ENCODE peak calls at places on chromosomes 3 and 15, in six cellular contexts. One of them, this sample, is unnamed. For H3K4me1, the result is how much of the 10 kb centered on the place peaks cover.

GRCh38 chr3:114584734-114585371 is 291.0 kb downstream of the TIGIT start:
- DNase-seq in heart left ventricle: peak
- DNase-seq in uterus: peak
- DNase-seq in body of pancreas: no peak
- DNase-seq in effector memory CD4-positive, alpha-beta T cell: no peak
- DNase-seq in adrenal gland: no peak
- DNase-seq in this sample: no peak

GRCh38 chr3:171393032-171393744 is 67.0 kb downstream of the TNIK start:
- DNase-seq in body of pancreas: peak
- DNase-seq in heart left ventricle: no peak
- DNase-seq in adrenal gland: no peak
- DNase-seq in effector memory CD4-positive, alpha-beta T cell: no peak
- DNase-seq in uterus: no peak
- DNase-seq in this sample: no peak

GRCh38 chr15:70479056-70479455 is 284.3 kb downstream of the UACA start:
- DNase-seq in body of pancreas: no peak
- DNase-seq in effector memory CD4-positive, alpha-beta T cell: no peak
- DNase-seq in heart left ventricle: no peak
- DNase-seq in uterus: no peak
- DNase-seq in adrenal gland: no peak
- DNase-seq in this sample: no peak

GRCh38 chr3:116154389-116154788 is 290.9 kb downstream of the LSAMP start:
- DNase-seq in body of pancreas: no peak
- DNase-seq in effector memory CD4-positive, alpha-beta T cell: no peak
- DNase-seq in uterus: no peak
- DNase-seq in heart left ventricle: no peak
- DNase-seq in adrenal gland: no peak
- DNase-seq in this sample: no peak

GRCh38 chr3:16841906-16842709 is 42.6 kb upstream of the PLCL2 start:
- DNase-seq in uterus: no peak
- DNase-seq in effector memory CD4-positive, alpha-beta T cell: peak
- DNase-seq in heart left ventricle: no peak
- DNase-seq in body of pancreas: peak
- DNase-seq in adrenal gland: peak
- DNase-seq in this sample: peak

GRCh38 chr15:36883705-36884355 is 216.5 kb downstream of the MEIS2 start:
- DNase-seq in adrenal gland: peak
- DNase-seq in uterus: peak
- DNase-seq in effector memory CD4-positive, alpha-beta T cell: no peak
- DNase-seq in body of pancreas: peak
- DNase-seq in heart left ventricle: peak
- DNase-seq in this sample: peak

GRCh38 chr3:15269091-15269989 is 63.0 kb downstream of the SH3BP5 start:
- DNase-seq in uterus: peak
- DNase-seq in heart left ventricle: peak
- DNase-seq in body of pancreas: peak
- DNase-seq in effector memory CD4-positive, alpha-beta T cell: peak
- DNase-seq in adrenal gland: peak
- DNase-seq in this sample: peak

GRCh38 chr3:31077021-31077601 is 182.7 kb upstream of the GADL1 start:
- DNase-seq in adrenal gland: peak
- DNase-seq in body of pancreas: no peak
- DNase-seq in effector memory CD4-positive, alpha-beta T cell: no peak
- DNase-seq in uterus: no peak
- DNase-seq in heart left ventricle: no peak
- DNase-seq in this sample: no peak

GRCh38 chr3:170270282-170270891 is 48.2 kb downstream of the PRKCI start:
- DNase-seq in adrenal gland: no peak
- DNase-seq in effector memory CD4-positive, alpha-beta T cell: no peak
- DNase-seq in heart left ventricle: no peak
- DNase-seq in uterus: no peak
- DNase-seq in body of pancreas: no peak
- DNase-seq in this sample: no peak

GRCh38 chr3:141083831-141084624 is 32.9 kb downstream of the SPSB4 start:
- DNase-seq in uterus: no peak
- DNase-seq in heart left ventricle: no peak
- DNase-seq in effector memory CD4-positive, alpha-beta T cell: no peak
- DNase-seq in adrenal gland: no peak
- DNase-seq in body of pancreas: no peak
- DNase-seq in this sample: no peak

GRCh38 chr15:61169904-61170695 is 59.0 kb downstream of the RORA start:
- DNase-seq in heart left ventricle: no peak
- DNase-seq in adrenal gland: no peak
- DNase-seq in body of pancreas: no peak
- DNase-seq in uterus: no peak
- DNase-seq in effector memory CD4-positive, alpha-beta T cell: no peak
- DNase-seq in this sample: no peak

GRCh38 chr3:43632269-43632733 is 10.5 kb upstream of the ANO10 start:
- DNase-seq in body of pancreas: no peak
- DNase-seq in heart left ventricle: no peak
- DNase-seq in uterus: no peak
- DNase-seq in adrenal gland: peak
- DNase-seq in effector memory CD4-positive, alpha-beta T cell: no peak
- DNase-seq in this sample: no peak

GRCh38 chr3:125067225-125067624 is 11.4 kb upstream of the HEG1 start:
- DNase-seq in effector memory CD4-positive, alpha-beta T cell: no peak
- DNase-seq in heart left ventricle: no peak
- DNase-seq in adrenal gland: no peak
- DNase-seq in body of pancreas: no peak
- DNase-seq in uterus: no peak
- DNase-seq in this sample: no peak

GRCh38 chr3:112640333-112640863 is 545 bp downstream of the CCDC80 start:
- DNase-seq in effector memory CD4-positive, alpha-beta T cell: no peak
- DNase-seq in heart left ventricle: no peak
- DNase-seq in uterus: peak
- DNase-seq in body of pancreas: no peak
- DNase-seq in adrenal gland: peak
- DNase-seq in this sample: no peak

GRCh38 chr3:71779674-71780377 is 5.1 kb downstream of the PROK2 start:
- DNase-seq in adrenal gland: no peak
- DNase-seq in body of pancreas: no peak
- DNase-seq in heart left ventricle: no peak
- DNase-seq in uterus: no peak
- DNase-seq in effector memory CD4-positive, alpha-beta T cell: no peak
- DNase-seq in this sample: no peak

GRCh38 chr3:71778353-71778752 is 6.6 kb downstream of the PROK2 start:
- DNase-seq in heart left ventricle: no peak
- DNase-seq in effector memory CD4-positive, alpha-beta T cell: no peak
- DNase-seq in body of pancreas: no peak
- DNase-seq in adrenal gland: no peak
- DNase-seq in uterus: no peak
- DNase-seq in this sample: no peak

GRCh38 chr3:71776543-71776942 is 8.4 kb downstream of the PROK2 start:
- DNase-seq in adrenal gland: no peak
- DNase-seq in heart left ventricle: no peak
- DNase-seq in body of pancreas: no peak
- DNase-seq in uterus: no peak
- DNase-seq in effector memory CD4-positive, alpha-beta T cell: no peak
- DNase-seq in this sample: no peak

GRCh38 chr3:71784201-71784913 is 591 bp downstream of the PROK2 start:
- DNase-seq in uterus: no peak
- DNase-seq in effector memory CD4-positive, alpha-beta T cell: no peak
- DNase-seq in adrenal gland: no peak
- DNase-seq in body of pancreas: no peak
- DNase-seq in heart left ventricle: no peak
- DNase-seq in this sample: no peak

DNA sequence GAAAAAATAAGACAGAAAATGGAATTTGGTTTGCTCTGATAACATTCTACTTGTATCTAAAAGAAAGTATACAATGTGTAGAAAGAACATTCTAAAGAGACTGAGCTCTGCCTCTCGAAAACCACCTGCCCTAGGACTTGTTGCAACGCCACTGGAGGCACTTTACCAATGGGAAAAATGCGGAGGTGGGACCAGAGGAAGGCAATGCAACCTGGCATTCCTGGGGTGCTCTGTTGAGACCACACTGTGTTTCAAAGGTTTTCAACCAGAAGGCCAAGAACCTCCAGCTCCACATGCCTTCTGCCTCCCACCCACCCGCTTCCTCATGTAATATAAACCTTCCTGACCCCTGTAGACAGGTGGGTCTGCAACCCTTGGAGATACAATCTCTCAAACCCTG is 4.5 kb downstream of the PROK2 start:
- DNase-seq in adrenal gland: no peak
- DNase-seq in effector memory CD4-positive, alpha-beta T cell: no peak
- DNase-seq in uterus: no peak
- DNase-seq in heart left ventricle: no peak
- DNase-seq in body of pancreas: no peak
- DNase-seq in this sample: no peak
- H3K4me1 ChIP-seq in adrenal gland: under half
- H3K4me1 ChIP-seq in effector memory CD4-positive, alpha-beta T cell: under half
- H3K4me1 ChIP-seq in uterus: under half
- H3K4me1 ChIP-seq in heart left ventricle: under half
- H3K4me1 ChIP-seq in body of pancreas: under half
- H3K4me1 ChIP-seq in this sample: under half

GRCh38 chr3:193827831-193828230 is 234.8 kb downstream of the OPA1 start:
- DNase-seq in body of pancreas: no peak
- DNase-seq in uterus: no peak
- DNase-seq in effector memory CD4-positive, alpha-beta T cell: no peak
- DNase-seq in adrenal gland: no peak
- DNase-seq in heart left ventricle: no peak
- DNase-seq in this sample: no peak
- H3K4me1 ChIP-seq in body of pancreas: under half
- H3K4me1 ChIP-seq in uterus: under half
- H3K4me1 ChIP-seq in effector memory CD4-positive, alpha-beta T cell: under half
- H3K4me1 ChIP-seq in adrenal gland: under half
- H3K4me1 ChIP-seq in heart left ventricle: under half
- H3K4me1 ChIP-seq in this sample: under half

GRCh38 chr3:13637311-13637891 is 88.5 kb downstream of the FBLN2 start:
- DNase-seq in effector memory CD4-positive, alpha-beta T cell: no peak
- DNase-seq in adrenal gland: no peak
- DNase-seq in uterus: no peak
- DNase-seq in heart left ventricle: no peak
- DNase-seq in body of pancreas: no peak
- DNase-seq in this sample: no peak

GRCh38 chr3:13636186-13636585 is 87.3 kb downstream of the FBLN2 start:
- DNase-seq in body of pancreas: no peak
- DNase-seq in adrenal gland: no peak
- DNase-seq in effector memory CD4-positive, alpha-beta T cell: no peak
- DNase-seq in heart left ventricle: no peak
- DNase-seq in uterus: no peak
- DNase-seq in this sample: no peak

GRCh38 chr3:13637953-13638352 is 89.0 kb downstream of the FBLN2 start:
- DNase-seq in body of pancreas: no peak
- DNase-seq in effector memory CD4-positive, alpha-beta T cell: no peak
- DNase-seq in heart left ventricle: no peak
- DNase-seq in adrenal gland: no peak
- DNase-seq in uterus: no peak
- DNase-seq in this sample: no peak

GRCh38 chr3:13636874-13637273 is 87.9 kb downstream of the FBLN2 start:
- DNase-seq in adrenal gland: no peak
- DNase-seq in effector memory CD4-positive, alpha-beta T cell: no peak
- DNase-seq in body of pancreas: no peak
- DNase-seq in uterus: no peak
- DNase-seq in heart left ventricle: no peak
- DNase-seq in this sample: no peak

GRCh38 chr3:13638927-13639326 is 90.0 kb downstream of the FBLN2 start:
- DNase-seq in adrenal gland: no peak
- DNase-seq in body of pancreas: no peak
- DNase-seq in effector memory CD4-positive, alpha-beta T cell: no peak
- DNase-seq in heart left ventricle: no peak
- DNase-seq in uterus: no peak
- DNase-seq in this sample: no peak
- H3K4me1 ChIP-seq in adrenal gland: under half
- H3K4me1 ChIP-seq in body of pancreas: under half
- H3K4me1 ChIP-seq in effector memory CD4-positive, alpha-beta T cell: under half
- H3K4me1 ChIP-seq in heart left ventricle: under half
- H3K4me1 ChIP-seq in uterus: under half
- H3K4me1 ChIP-seq in this sample: under half

DNA sequence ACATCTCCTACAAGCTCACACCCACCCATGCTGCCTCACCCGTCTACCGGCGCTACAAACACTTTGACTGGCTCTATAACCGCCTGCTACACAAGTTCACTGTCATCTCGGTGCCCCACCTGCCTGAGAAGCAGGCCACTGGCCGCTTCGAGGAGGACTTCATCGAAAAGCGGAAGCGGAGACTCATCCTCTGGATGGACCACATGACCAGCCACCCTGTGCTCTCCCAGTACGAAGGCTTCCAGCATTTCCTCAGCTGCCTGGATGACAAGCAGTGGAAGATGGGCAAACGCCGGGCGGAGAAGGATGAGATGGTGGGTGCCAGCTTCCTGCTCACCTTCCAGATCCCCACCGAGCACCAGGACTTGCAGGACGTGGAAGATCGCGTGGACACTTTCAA is 2.1 kb downstream of the SNX33 start:
- DNase-seq in effector memory CD4-positive, alpha-beta T cell: no peak
- DNase-seq in body of pancreas: no peak
- DNase-seq in uterus: no peak
- DNase-seq in heart left ventricle: no peak
- DNase-seq in adrenal gland: no peak
- DNase-seq in this sample: no peak
- H3K4me1 ChIP-seq in effector memory CD4-positive, alpha-beta T cell: under half
- H3K4me1 ChIP-seq in body of pancreas: half or more
- H3K4me1 ChIP-seq in uterus: half or more
- H3K4me1 ChIP-seq in heart left ventricle: half or more
- H3K4me1 ChIP-seq in adrenal gland: under half
- H3K4me1 ChIP-seq in this sample: under half

GRCh38 chr3:33900809-33901505 is 102.5 kb downstream of the PDCD6IP start:
- DNase-seq in adrenal gland: no peak
- DNase-seq in effector memory CD4-positive, alpha-beta T cell: no peak
- DNase-seq in heart left ventricle: no peak
- DNase-seq in body of pancreas: no peak
- DNase-seq in uterus: no peak
- DNase-seq in this sample: no peak

GRCh38 chr3:33900440-33900808 is 102.0 kb downstream of the PDCD6IP start:
- DNase-seq in effector memory CD4-positive, alpha-beta T cell: no peak
- DNase-seq in heart left ventricle: no peak
- DNase-seq in uterus: no peak
- DNase-seq in adrenal gland: no peak
- DNase-seq in body of pancreas: no peak
- DNase-seq in this sample: no peak

GRCh38 chr3:33897306-33897705 is 98.9 kb downstream of the PDCD6IP start:
- DNase-seq in uterus: no peak
- DNase-seq in effector memory CD4-positive, alpha-beta T cell: no peak
- DNase-seq in adrenal gland: no peak
- DNase-seq in heart left ventricle: no peak
- DNase-seq in body of pancreas: no peak
- DNase-seq in this sample: no peak

GRCh38 chr3:33898901-33899300 is 100.5 kb downstream of the PDCD6IP start:
- DNase-seq in adrenal gland: no peak
- DNase-seq in effector memory CD4-positive, alpha-beta T cell: no peak
- DNase-seq in heart left ventricle: no peak
- DNase-seq in uterus: no peak
- DNase-seq in body of pancreas: no peak
- DNase-seq in this sample: no peak

GRCh38 chr3:33901862-33902563 is 103.6 kb downstream of the PDCD6IP start:
- DNase-seq in uterus: no peak
- DNase-seq in adrenal gland: no peak
- DNase-seq in body of pancreas: no peak
- DNase-seq in effector memory CD4-positive, alpha-beta T cell: no peak
- DNase-seq in heart left ventricle: no peak
- DNase-seq in this sample: no peak
- H3K4me1 ChIP-seq in uterus: under half
- H3K4me1 ChIP-seq in adrenal gland: under half
- H3K4me1 ChIP-seq in body of pancreas: under half
- H3K4me1 ChIP-seq in effector memory CD4-positive, alpha-beta T cell: under half
- H3K4me1 ChIP-seq in heart left ventricle: under half
- H3K4me1 ChIP-seq in this sample: under half

This sample was measured in thyroid gland.